ENCODE peak calls at places on chromosomes 6 and 20, in nine cellular contexts. One of them, this sample, is unnamed.

GRCh38 chr6:154528286-154528915 is 17.9 kb upstream of the CNKSR3 start:
- DNase-seq in stomach: no peak
- DNase-seq in CD8-positive, alpha-beta T cell: no peak
- DNase-seq in globus pallidus: no peak
- DNase-seq in stimulated activated naive CD8-positive, alpha-beta T cell treated with anti-CD3 and anti-CD28 coated beads, Interleukin-15, Interleukin-2, amounts not matched to agents 100 U/mL and 50 U/mL, for 24 hours: no peak
- DNase-seq in AG08396: no peak
- DNase-seq in GM04503: no peak
- DNase-seq in sciatic nerve: no peak
- DNase-seq in HCT116: no peak
- DNase-seq in this sample: no peak

GRCh38 chr20:25540273-25540672 is 45.1 kb downstream of the NINL start:
- DNase-seq in sciatic nerve: no peak
- DNase-seq in HCT116: peak
- DNase-seq in GM04503: no peak
- DNase-seq in AG08396: peak
- DNase-seq in stimulated activated naive CD8-positive, alpha-beta T cell treated with anti-CD3 and anti-CD28 coated beads, Interleukin-15, Interleukin-2, amounts not matched to agents 100 U/mL and 50 U/mL, for 24 hours: no peak
- DNase-seq in globus pallidus: peak
- DNase-seq in stomach: no peak
- DNase-seq in CD8-positive, alpha-beta T cell: no peak
- DNase-seq in this sample: no peak

GRCh38 chr6:324729-325125 is 32.4 kb downstream of the DUSP22 start:
- DNase-seq in sciatic nerve: peak
- DNase-seq in AG08396: no peak
- DNase-seq in stimulated activated naive CD8-positive, alpha-beta T cell treated with anti-CD3 and anti-CD28 coated beads, Interleukin-15, Interleukin-2, amounts not matched to agents 100 U/mL and 50 U/mL, for 24 hours: no peak
- DNase-seq in stomach: no peak
- DNase-seq in HCT116: no peak
- DNase-seq in GM04503: no peak
- DNase-seq in CD8-positive, alpha-beta T cell: no peak
- DNase-seq in globus pallidus: no peak
- DNase-seq in this sample: no peak

GRCh38 chr6:29502181-29502580 is 14.4 kb upstream of the MAS1L start:
- DNase-seq in globus pallidus: no peak
- DNase-seq in CD8-positive, alpha-beta T cell: no peak
- DNase-seq in sciatic nerve: no peak
- DNase-seq in stimulated activated naive CD8-positive, alpha-beta T cell treated with anti-CD3 and anti-CD28 coated beads, Interleukin-15, Interleukin-2, amounts not matched to agents 100 U/mL and 50 U/mL, for 24 hours: no peak
- DNase-seq in GM04503: no peak
- DNase-seq in HCT116: no peak
- DNase-seq in stomach: no peak
- DNase-seq in AG08396: no peak
- DNase-seq in this sample: no peak

GRCh38 chr6:113969888-113970807 is 800 bp downstream of the HDAC2 start:
- DNase-seq in stomach: peak
- DNase-seq in sciatic nerve: peak
- DNase-seq in stimulated activated naive CD8-positive, alpha-beta T cell treated with anti-CD3 and anti-CD28 coated beads, Interleukin-15, Interleukin-2, amounts not matched to agents 100 U/mL and 50 U/mL, for 24 hours: peak
- DNase-seq in AG08396: peak
- DNase-seq in CD8-positive, alpha-beta T cell: peak
- DNase-seq in GM04503: no peak
- DNase-seq in HCT116: no peak
- DNase-seq in globus pallidus: peak
- DNase-seq in this sample: no peak

GRCh38 chr20:33005132-33005566 is 916 bp upstream of the SUN5 start:
- DNase-seq in stomach: no peak
- DNase-seq in AG08396: peak
- DNase-seq in globus pallidus: no peak
- DNase-seq in sciatic nerve: no peak
- DNase-seq in GM04503: no peak
- DNase-seq in stimulated activated naive CD8-positive, alpha-beta T cell treated with anti-CD3 and anti-CD28 coated beads, Interleukin-15, Interleukin-2, amounts not matched to agents 100 U/mL and 50 U/mL, for 24 hours: peak
- DNase-seq in HCT116: peak
- DNase-seq in CD8-positive, alpha-beta T cell: no peak
- DNase-seq in this sample: peak

GRCh38 chr6:154931741-154932424 is 63.2 kb upstream of the TIAM2 start:
- DNase-seq in GM04503: no peak
- DNase-seq in CD8-positive, alpha-beta T cell: no peak
- DNase-seq in sciatic nerve: no peak
- DNase-seq in AG08396: no peak
- DNase-seq in globus pallidus: no peak
- DNase-seq in HCT116: no peak
- DNase-seq in stimulated activated naive CD8-positive, alpha-beta T cell treated with anti-CD3 and anti-CD28 coated beads, Interleukin-15, Interleukin-2, amounts not matched to agents 100 U/mL and 50 U/mL, for 24 hours: no peak
- DNase-seq in stomach: no peak
- DNase-seq in this sample: no peak

GRCh38 chr6:121691126-121691540 is 255.7 kb downstream of the GJA1 start:
- DNase-seq in GM04503: no peak
- DNase-seq in stomach: no peak
- DNase-seq in stimulated activated naive CD8-positive, alpha-beta T cell treated with anti-CD3 and anti-CD28 coated beads, Interleukin-15, Interleukin-2, amounts not matched to agents 100 U/mL and 50 U/mL, for 24 hours: no peak
- DNase-seq in sciatic nerve: no peak
- DNase-seq in CD8-positive, alpha-beta T cell: no peak
- DNase-seq in HCT116: no peak
- DNase-seq in AG08396: no peak
- DNase-seq in globus pallidus: no peak
- DNase-seq in this sample: no peak

GRCh38 chr20:46077642-46078305 is 12.0 kb downstream of the NCOA5 start:
- DNase-seq in sciatic nerve: no peak
- DNase-seq in AG08396: no peak
- DNase-seq in stomach: no peak
- DNase-seq in HCT116: no peak
- DNase-seq in stimulated activated naive CD8-positive, alpha-beta T cell treated with anti-CD3 and anti-CD28 coated beads, Interleukin-15, Interleukin-2, amounts not matched to agents 100 U/mL and 50 U/mL, for 24 hours: no peak
- DNase-seq in CD8-positive, alpha-beta T cell: no peak
- DNase-seq in GM04503: no peak
- DNase-seq in globus pallidus: no peak
- DNase-seq in this sample: no peak

GRCh38 chr20:31704225-31705119 is 18.2 kb downstream of the BCL2L1 start:
- DNase-seq in globus pallidus: no peak
- DNase-seq in AG08396: peak
- DNase-seq in sciatic nerve: no peak
- DNase-seq in CD8-positive, alpha-beta T cell: no peak
- DNase-seq in GM04503: no peak
- DNase-seq in stimulated activated naive CD8-positive, alpha-beta T cell treated with anti-CD3 and anti-CD28 coated beads, Interleukin-15, Interleukin-2, amounts not matched to agents 100 U/mL and 50 U/mL, for 24 hours: no peak
- DNase-seq in HCT116: peak
- DNase-seq in stomach: peak
- DNase-seq in this sample: peak

GRCh38 chr6:41182069-41183034 is 18.6 kb downstream of the TREML2 start:
- DNase-seq in globus pallidus: peak
- DNase-seq in CD8-positive, alpha-beta T cell: peak
- DNase-seq in AG08396: peak
- DNase-seq in GM04503: peak
- DNase-seq in sciatic nerve: no peak
- DNase-seq in stimulated activated naive CD8-positive, alpha-beta T cell treated with anti-CD3 and anti-CD28 coated beads, Interleukin-15, Interleukin-2, amounts not matched to agents 100 U/mL and 50 U/mL, for 24 hours: peak
- DNase-seq in stomach: peak
- DNase-seq in HCT116: peak
- DNase-seq in this sample: peak

GRCh38 chr6:131063028-131063763 is at the start of gene EPB41L2:
- DNase-seq in globus pallidus: peak
- DNase-seq in AG08396: peak
- DNase-seq in sciatic nerve: peak
- DNase-seq in GM04503: peak
- DNase-seq in stimulated activated naive CD8-positive, alpha-beta T cell treated with anti-CD3 and anti-CD28 coated beads, Interleukin-15, Interleukin-2, amounts not matched to agents 100 U/mL and 50 U/mL, for 24 hours: peak
- DNase-seq in CD8-positive, alpha-beta T cell: peak
- DNase-seq in HCT116: peak
- DNase-seq in stomach: peak
- DNase-seq in this sample: peak

GRCh38 chr6:1348675-1349074 is 36.8 kb downstream of the FOXQ1 start:
- DNase-seq in CD8-positive, alpha-beta T cell: no peak
- DNase-seq in stomach: no peak
- DNase-seq in AG08396: no peak
- DNase-seq in GM04503: no peak
- DNase-seq in stimulated activated naive CD8-positive, alpha-beta T cell treated with anti-CD3 and anti-CD28 coated beads, Interleukin-15, Interleukin-2, amounts not matched to agents 100 U/mL and 50 U/mL, for 24 hours: no peak
- DNase-seq in HCT116: no peak
- DNase-seq in sciatic nerve: no peak
- DNase-seq in globus pallidus: no peak
- DNase-seq in this sample: no peak

GRCh38 chr20:25544316-25544715 is 41.0 kb downstream of the NINL start:
- DNase-seq in GM04503: no peak
- DNase-seq in CD8-positive, alpha-beta T cell: no peak
- DNase-seq in HCT116: no peak
- DNase-seq in sciatic nerve: no peak
- DNase-seq in stomach: no peak
- DNase-seq in globus pallidus: no peak
- DNase-seq in AG08396: no peak
- DNase-seq in stimulated activated naive CD8-positive, alpha-beta T cell treated with anti-CD3 and anti-CD28 coated beads, Interleukin-15, Interleukin-2, amounts not matched to agents 100 U/mL and 50 U/mL, for 24 hours: no peak
- DNase-seq in this sample: no peak

GRCh38 chr6:129844118-129844891 is 16.8 kb downstream of the TMEM244 start:
- DNase-seq in AG08396: peak
- DNase-seq in stimulated activated naive CD8-positive, alpha-beta T cell treated with anti-CD3 and anti-CD28 coated beads, Interleukin-15, Interleukin-2, amounts not matched to agents 100 U/mL and 50 U/mL, for 24 hours: no peak
- DNase-seq in stomach: no peak
- DNase-seq in CD8-positive, alpha-beta T cell: no peak
- DNase-seq in globus pallidus: no peak
- DNase-seq in HCT116: peak
- DNase-seq in sciatic nerve: no peak
- DNase-seq in GM04503: no peak
- DNase-seq in this sample: no peak

GRCh38 chr6:83192456-83192855 is 609 bp downstream of the PGM3 start:
- DNase-seq in AG08396: peak
- DNase-seq in globus pallidus: no peak
- DNase-seq in sciatic nerve: no peak
- DNase-seq in stimulated activated naive CD8-positive, alpha-beta T cell treated with anti-CD3 and anti-CD28 coated beads, Interleukin-15, Interleukin-2, amounts not matched to agents 100 U/mL and 50 U/mL, for 24 hours: no peak
- DNase-seq in stomach: no peak
- DNase-seq in CD8-positive, alpha-beta T cell: no peak
- DNase-seq in GM04503: no peak
- DNase-seq in HCT116: no peak
- DNase-seq in this sample: no peak

GRCh38 chr6:165849539-165850430 is 186.7 kb upstream of the PDE10A start:
- DNase-seq in HCT116: no peak
- DNase-seq in CD8-positive, alpha-beta T cell: no peak
- DNase-seq in globus pallidus: no peak
- DNase-seq in AG08396: no peak
- DNase-seq in GM04503: no peak
- DNase-seq in stimulated activated naive CD8-positive, alpha-beta T cell treated with anti-CD3 and anti-CD28 coated beads, Interleukin-15, Interleukin-2, amounts not matched to agents 100 U/mL and 50 U/mL, for 24 hours: no peak
- DNase-seq in sciatic nerve: no peak
- DNase-seq in stomach: no peak
- DNase-seq in this sample: no peak

GRCh38 chr6:47663462-47664216 is 34.7 kb upstream of the ADGRF4 start:
- DNase-seq in GM04503: no peak
- DNase-seq in CD8-positive, alpha-beta T cell: no peak
- DNase-seq in HCT116: no peak
- DNase-seq in globus pallidus: no peak
- DNase-seq in AG08396: no peak
- DNase-seq in sciatic nerve: no peak
- DNase-seq in stomach: no peak
- DNase-seq in stimulated activated naive CD8-positive, alpha-beta T cell treated with anti-CD3 and anti-CD28 coated beads, Interleukin-15, Interleukin-2, amounts not matched to agents 100 U/mL and 50 U/mL, for 24 hours: no peak
- DNase-seq in this sample: no peak

GRCh38 chr6:95802978-95803377 is 212.8 kb upstream of the FUT9 start:
- DNase-seq in HCT116: no peak
- DNase-seq in stomach: no peak
- DNase-seq in stimulated activated naive CD8-positive, alpha-beta T cell treated with anti-CD3 and anti-CD28 coated beads, Interleukin-15, Interleukin-2, amounts not matched to agents 100 U/mL and 50 U/mL, for 24 hours: no peak
- DNase-seq in GM04503: no peak
- DNase-seq in CD8-positive, alpha-beta T cell: no peak
- DNase-seq in globus pallidus: no peak
- DNase-seq in AG08396: no peak
- DNase-seq in sciatic nerve: no peak
- DNase-seq in this sample: no peak

GRCh38 chr20:13105071-13105470 is 96.3 kb downstream of the SPTLC3 start:
- DNase-seq in HCT116: no peak
- DNase-seq in sciatic nerve: no peak
- DNase-seq in GM04503: no peak
- DNase-seq in stomach: no peak
- DNase-seq in AG08396: no peak
- DNase-seq in CD8-positive, alpha-beta T cell: no peak
- DNase-seq in globus pallidus: no peak
- DNase-seq in stimulated activated naive CD8-positive, alpha-beta T cell treated with anti-CD3 and anti-CD28 coated beads, Interleukin-15, Interleukin-2, amounts not matched to agents 100 U/mL and 50 U/mL, for 24 hours: no peak
- DNase-seq in this sample: no peak

GRCh38 chr20:25054995-25055629 is 2.8 kb downstream of the ACSS1 start:
- DNase-seq in AG08396: peak
- DNase-seq in stomach: peak
- DNase-seq in CD8-positive, alpha-beta T cell: no peak
- DNase-seq in stimulated activated naive CD8-positive, alpha-beta T cell treated with anti-CD3 and anti-CD28 coated beads, Interleukin-15, Interleukin-2, amounts not matched to agents 100 U/mL and 50 U/mL, for 24 hours: no peak
- DNase-seq in sciatic nerve: peak
- DNase-seq in GM04503: no peak
- DNase-seq in HCT116: no peak
- DNase-seq in globus pallidus: no peak
- DNase-seq in this sample: no peak

GRCh38 chr6:106442351-106442750 is 81.8 kb downstream of the CRYBG1 start:
- DNase-seq in globus pallidus: no peak
- DNase-seq in sciatic nerve: no peak
- DNase-seq in GM04503: no peak
- DNase-seq in stimulated activated naive CD8-positive, alpha-beta T cell treated with anti-CD3 and anti-CD28 coated beads, Interleukin-15, Interleukin-2, amounts not matched to agents 100 U/mL and 50 U/mL, for 24 hours: no peak
- DNase-seq in AG08396: no peak
- DNase-seq in stomach: no peak
- DNase-seq in HCT116: no peak
- DNase-seq in CD8-positive, alpha-beta T cell: no peak
- DNase-seq in this sample: no peak

GRCh38 chr6:149098700-149099276 is 218.7 kb upstream of the TAB2 start:
- DNase-seq in AG08396: no peak
- DNase-seq in CD8-positive, alpha-beta T cell: no peak
- DNase-seq in sciatic nerve: no peak
- DNase-seq in globus pallidus: no peak
- DNase-seq in GM04503: no peak
- DNase-seq in stomach: no peak
- DNase-seq in HCT116: no peak
- DNase-seq in stimulated activated naive CD8-positive, alpha-beta T cell treated with anti-CD3 and anti-CD28 coated beads, Interleukin-15, Interleukin-2, amounts not matched to agents 100 U/mL and 50 U/mL, for 24 hours: no peak
- DNase-seq in this sample: no peak

GRCh38 chr6:15171026-15171425 is 74.8 kb upstream of the JARID2 start:
- DNase-seq in CD8-positive, alpha-beta T cell: no peak
- DNase-seq in GM04503: no peak
- DNase-seq in sciatic nerve: no peak
- DNase-seq in globus pallidus: no peak
- DNase-seq in HCT116: no peak
- DNase-seq in stomach: no peak
- DNase-seq in stimulated activated naive CD8-positive, alpha-beta T cell treated with anti-CD3 and anti-CD28 coated beads, Interleukin-15, Interleukin-2, amounts not matched to agents 100 U/mL and 50 U/mL, for 24 hours: no peak
- DNase-seq in AG08396: no peak
- DNase-seq in this sample: no peak

GRCh38 chr6:62999796-63000195 is 211.5 kb upstream of the FKBP1C start:
- DNase-seq in GM04503: no peak
- DNase-seq in sciatic nerve: no peak
- DNase-seq in HCT116: no peak
- DNase-seq in AG08396: no peak
- DNase-seq in stomach: no peak
- DNase-seq in stimulated activated naive CD8-positive, alpha-beta T cell treated with anti-CD3 and anti-CD28 coated beads, Interleukin-15, Interleukin-2, amounts not matched to agents 100 U/mL and 50 U/mL, for 24 hours: no peak
- DNase-seq in globus pallidus: no peak
- DNase-seq in CD8-positive, alpha-beta T cell: no peak
- DNase-seq in this sample: no peak

GRCh38 chr6:25248100-25248499 is 31.1 kb upstream of the CARMIL1 start:
- DNase-seq in AG08396: peak
- DNase-seq in stimulated activated naive CD8-positive, alpha-beta T cell treated with anti-CD3 and anti-CD28 coated beads, Interleukin-15, Interleukin-2, amounts not matched to agents 100 U/mL and 50 U/mL, for 24 hours: no peak
- DNase-seq in stomach: no peak
- DNase-seq in HCT116: no peak
- DNase-seq in CD8-positive, alpha-beta T cell: no peak
- DNase-seq in GM04503: peak
- DNase-seq in globus pallidus: no peak
- DNase-seq in sciatic nerve: no peak
- DNase-seq in this sample: no peak

GRCh38 chr20:23684261-23684660 is 4.6 kb downstream of the CST4 start:
- DNase-seq in HCT116: no peak
- DNase-seq in stimulated activated naive CD8-positive, alpha-beta T cell treated with anti-CD3 and anti-CD28 coated beads, Interleukin-15, Interleukin-2, amounts not matched to agents 100 U/mL and 50 U/mL, for 24 hours: no peak
- DNase-seq in CD8-positive, alpha-beta T cell: no peak
- DNase-seq in AG08396: no peak
- DNase-seq in sciatic nerve: no peak
- DNase-seq in globus pallidus: no peak
- DNase-seq in stomach: no peak
- DNase-seq in GM04503: no peak
- DNase-seq in this sample: no peak

GRCh38 chr6:3356056-3356823 is 97.5 kb downstream of the PSMG4 start:
- DNase-seq in HCT116: peak
- DNase-seq in stimulated activated naive CD8-positive, alpha-beta T cell treated with anti-CD3 and anti-CD28 coated beads, Interleukin-15, Interleukin-2, amounts not matched to agents 100 U/mL and 50 U/mL, for 24 hours: peak
- DNase-seq in GM04503: no peak
- DNase-seq in AG08396: peak
- DNase-seq in stomach: peak
- DNase-seq in sciatic nerve: peak
- DNase-seq in CD8-positive, alpha-beta T cell: peak
- DNase-seq in globus pallidus: peak
- DNase-seq in this sample: peak

GRCh38 chr6:158909938-158910337 is 90.1 kb downstream of the RSPH3 start:
- DNase-seq in CD8-positive, alpha-beta T cell: no peak
- DNase-seq in HCT116: no peak
- DNase-seq in sciatic nerve: no peak
- DNase-seq in stimulated activated naive CD8-positive, alpha-beta T cell treated with anti-CD3 and anti-CD28 coated beads, Interleukin-15, Interleukin-2, amounts not matched to agents 100 U/mL and 50 U/mL, for 24 hours: no peak
- DNase-seq in AG08396: no peak
- DNase-seq in globus pallidus: no peak
- DNase-seq in stomach: no peak
- DNase-seq in GM04503: no peak
- DNase-seq in this sample: no peak

GRCh38 chr6:43733471-43734293 is 36.3 kb upstream of the VEGFA start:
- DNase-seq in GM04503: no peak
- DNase-seq in globus pallidus: no peak
- DNase-seq in AG08396: no peak
- DNase-seq in stomach: peak
- DNase-seq in HCT116: no peak
- DNase-seq in CD8-positive, alpha-beta T cell: no peak
- DNase-seq in sciatic nerve: peak
- DNase-seq in stimulated activated naive CD8-positive, alpha-beta T cell treated with anti-CD3 and anti-CD28 coated beads, Interleukin-15, Interleukin-2, amounts not matched to agents 100 U/mL and 50 U/mL, for 24 hours: peak
- DNase-seq in this sample: no peak

GRCh38 chr6:37283268-37283667 is 25.3 kb upstream of the TMEM217 start:
- DNase-seq in sciatic nerve: no peak
- DNase-seq in CD8-positive, alpha-beta T cell: no peak
- DNase-seq in GM04503: no peak
- DNase-seq in HCT116: no peak
- DNase-seq in stomach: no peak
- DNase-seq in stimulated activated naive CD8-positive, alpha-beta T cell treated with anti-CD3 and anti-CD28 coated beads, Interleukin-15, Interleukin-2, amounts not matched to agents 100 U/mL and 50 U/mL, for 24 hours: no peak
- DNase-seq in globus pallidus: peak
- DNase-seq in AG08396: no peak
- DNase-seq in this sample: no peak

This sample was measured in A549.